ENCODE peak calls at places on chromosomes 3 and 15, in ten cellular contexts. F is nephron progenitor cell; K is activated T-cell treated with anti-CD3 and anti-CD28 coated beads, Interleukin-2, amount 50 U/mL, for 72 hours; B is activated effector memory CD4-positive, alpha-beta T cell treated with anti-CD3 and anti-CD28 coated beads, Interleukin-2, amount 50 U/mL, for 16 hours; H is NCI-H1436 treated with DMSO at 0.1 percent for 48 hours; C is NB4; U is AG10803; D is nucleus accumbens; X is fibroblast of mammary gland; L is AML-193. M is an unnamed sample.

GRCh38 chr3:65425880-65426279 is 612.8 kb downstream of the MAGI1 start:
- DNase-seq in B (no peak), L (no peak), X (peak), K (no peak), D (no peak), U (peak), C (no peak), F (no peak), H (no peak), M (no peak)

GRCh38 chr3:128555881-128556280 is 62.9 kb upstream of the GATA2 start:
- DNase-seq in D (no peak), F (no peak), B (no peak), H (no peak), K (no peak), C (no peak), L (no peak), U (no peak), X (no peak), M (no peak)

GRCh38 chr15:45495588-45495987 is 27.0 kb downstream of the SLC30A4 start:
- DNase-seq in U (no peak), X (no peak), F (no peak), D (no peak), K (no peak), B (no peak), L (no peak), C (no peak), H (no peak), M (no peak)

GRCh38 chr3:15439476-15439875 is 12.1 kb downstream of the EAF1 start:
- DNase-seq in L (no peak), C (no peak), D (no peak), F (no peak), B (no peak), X (peak), H (no peak), U (peak), K (no peak), M (no peak)

GRCh38 chr3:143267984-143268383 is 148.4 kb downstream of the CHST2 start:
- DNase-seq in B (no peak), L (no peak), U (peak), F (no peak), D (no peak), K (no peak), X (peak), C (no peak), H (no peak), M (no peak)

GRCh38 chr3:30195352-30195751 is 411.0 kb upstream of the TGFBR2 start:
- DNase-seq in D (no peak), C (no peak), B (no peak), F (no peak), L (no peak), X (no peak), H (no peak), U (no peak), K (no peak), M (no peak)

GRCh38 chr15:39874890-39875549 is 45.0 kb downstream of the GPR176 start:
- DNase-seq in D (no peak), F (peak), B (no peak), H (peak), X (peak), U (peak), L (peak), K (peak), C (peak), M (no peak)

GRCh38 chr3:190055773-190056172 is 64.9 kb downstream of the P3H2 start:
- DNase-seq in X (no peak), D (no peak), F (no peak), H (no peak), B (no peak), U (no peak), K (no peak), L (no peak), C (no peak), M (no peak)

GRCh38 chr15:66388057-66388363 is 1.3 kb downstream of the MAP2K1 start:
- DNase-seq in D (no peak), H (no peak), F (no peak), L (no peak), K (no peak), X (no peak), C (no peak), B (no peak), U (no peak), M (no peak)

GRCh38 chr3:32176989-32177701 is 61.3 kb upstream of the CMTM8 start:
- DNase-seq in K (peak), B (peak), L (peak), H (no peak), C (peak), F (peak), U (peak), D (no peak), X (peak), M (no peak)

GRCh38 chr3:160384639-160385312 is 14.2 kb downstream of the IFT80 start:
- DNase-seq in U (no peak), C (no peak), D (no peak), K (no peak), B (no peak), L (no peak), H (no peak), X (no peak), F (no peak), M (no peak)

GRCh38 chr3:30340500-30340899 is 265.9 kb upstream of the TGFBR2 start:
- DNase-seq in F (no peak), B (no peak), D (no peak), C (no peak), L (no peak), X (no peak), H (no peak), U (no peak), K (no peak), M (no peak)

GRCh38 chr15:98873441-98874218 is 134.0 kb downstream of the PGPEP1L start:
- DNase-seq in K (no peak), U (peak), L (peak), F (no peak), X (peak), H (no peak), C (peak), D (no peak), B (no peak), M (no peak)

GRCh38 chr15:45242289-45242688 is 9.7 kb upstream of the SLC28A2 start:
- DNase-seq in L (no peak), H (no peak), X (no peak), D (no peak), F (peak), K (no peak), B (no peak), C (peak), U (no peak), M (no peak)

GRCh38 chr3:94071713-94072284 is 8.9 kb downstream of the NSUN3 start:
- DNase-seq in B (no peak), H (no peak), C (no peak), L (no peak), F (no peak), X (no peak), K (no peak), U (no peak), D (no peak), M (no peak)

GRCh38 chr3:9036327-9037112 is 73.2 kb upstream of the RAD18 start:
- DNase-seq in L (no peak), C (no peak), U (peak), H (no peak), B (no peak), X (peak), D (no peak), F (no peak), K (no peak), M (no peak)

GRCh38 chr3:42662037-42662812 is 8.7 kb downstream of the ZBTB47 start:
- DNase-seq in D (no peak), L (no peak), B (peak), K (no peak), U (no peak), H (no peak), X (no peak), F (no peak), C (no peak), M (no peak)

GRCh38 chr15:22904736-22905135 is 66.3 kb downstream of the NIPA2 start:
- DNase-seq in B (no peak), H (no peak), U (peak), L (no peak), K (no peak), X (no peak), C (no peak), D (no peak), F (no peak), M (no peak)

GRCh38 chr3:98440283-98440682 is 22.7 kb upstream of the OR5K1 start:
- DNase-seq in U (no peak), L (no peak), C (no peak), D (no peak), F (no peak), K (no peak), B (no peak), H (no peak), X (no peak), M (no peak)

GRCh38 chr15:67946701-67947100 is 106.9 kb upstream of the RNU6-1 start:
- DNase-seq in D (no peak), L (no peak), B (no peak), K (no peak), C (no peak), F (no peak), X (no peak), H (no peak), U (no peak), M (no peak)

GRCh38 chr15:70463453-70463834 is 299.9 kb downstream of the UACA start:
- DNase-seq in F (no peak), D (no peak), K (no peak), C (peak), H (no peak), L (no peak), U (no peak), B (no peak), X (no peak), M (no peak)

GRCh38 chr15:81329446-81329845 is 5.5 kb upstream of the STARD5 start:
- DNase-seq in X (no peak), D (no peak), C (no peak), F (no peak), L (no peak), K (no peak), H (no peak), U (no peak), B (no peak), M (no peak)

GRCh38 chr3:46710229-46710628 is 7.4 kb downstream of the PRSS50 start:
- DNase-seq in B (peak), H (no peak), K (no peak), D (no peak), U (no peak), X (no peak), F (no peak), L (no peak), C (no peak), M (no peak)

M was measured in hypothalamus.